ENCODE peak calls at places on chromosomes 1 and 21, in seven cellular contexts. One of them, this sample, is unnamed.

GRCh38 chr1:32907435-32907834 is 6.2 kb upstream of the TMEM54 start:
- DNase-seq in Calu3: no peak
- DNase-seq in fibroblast of pulmonary artery: peak
- DNase-seq in astrocyte of the spinal cord: no peak
- DNase-seq in PC-9: no peak
- DNase-seq in IMR-90: peak
- DNase-seq in brain microvascular endothelial cell: peak
- DNase-seq in this sample: no peak

GRCh38 chr21:44441581-44442265 is 13.6 kb upstream of the LRRC3 start:
- DNase-seq in brain microvascular endothelial cell: no peak
- DNase-seq in PC-9: no peak
- DNase-seq in fibroblast of pulmonary artery: no peak
- DNase-seq in astrocyte of the spinal cord: no peak
- DNase-seq in IMR-90: no peak
- DNase-seq in Calu3: no peak
- DNase-seq in this sample: no peak

GRCh38 chr1:3924871-3925655 is 25.0 kb upstream of the C1orf174 start:
- DNase-seq in PC-9: no peak
- DNase-seq in astrocyte of the spinal cord: no peak
- DNase-seq in brain microvascular endothelial cell: no peak
- DNase-seq in IMR-90: peak
- DNase-seq in Calu3: no peak
- DNase-seq in fibroblast of pulmonary artery: no peak
- DNase-seq in this sample: no peak

GRCh38 chr1:58739851-58740466 is 40.1 kb upstream of the MYSM1 start:
- DNase-seq in Calu3: peak
- DNase-seq in PC-9: no peak
- DNase-seq in astrocyte of the spinal cord: peak
- DNase-seq in brain microvascular endothelial cell: peak
- DNase-seq in IMR-90: peak
- DNase-seq in fibroblast of pulmonary artery: peak
- DNase-seq in this sample: no peak

GRCh38 chr21:44354775-44355771 is 1.7 kb downstream of the TRPM2 start:
- DNase-seq in IMR-90: no peak
- DNase-seq in astrocyte of the spinal cord: no peak
- DNase-seq in brain microvascular endothelial cell: no peak
- DNase-seq in Calu3: no peak
- DNase-seq in PC-9: no peak
- DNase-seq in fibroblast of pulmonary artery: no peak
- DNase-seq in this sample: no peak

GRCh38 chr1:240765732-240766363 is 153.9 kb upstream of the GREM2 start:
- DNase-seq in astrocyte of the spinal cord: peak
- DNase-seq in PC-9: peak
- DNase-seq in IMR-90: peak
- DNase-seq in Calu3: peak
- DNase-seq in fibroblast of pulmonary artery: peak
- DNase-seq in brain microvascular endothelial cell: peak
- DNase-seq in this sample: no peak

GRCh38 chr1:224052767-224053166 is 61.1 kb upstream of the FBXO28 start:
- DNase-seq in Calu3: no peak
- DNase-seq in brain microvascular endothelial cell: peak
- DNase-seq in astrocyte of the spinal cord: peak
- DNase-seq in IMR-90: peak
- DNase-seq in PC-9: no peak
- DNase-seq in fibroblast of pulmonary artery: peak
- DNase-seq in this sample: no peak

GRCh38 chr1:225437710-225438437 is 10.0 kb upstream of the LBR start:
- DNase-seq in PC-9: no peak
- DNase-seq in astrocyte of the spinal cord: peak
- DNase-seq in Calu3: peak
- DNase-seq in IMR-90: peak
- DNase-seq in fibroblast of pulmonary artery: peak
- DNase-seq in brain microvascular endothelial cell: no peak
- DNase-seq in this sample: no peak

GRCh38 chr1:218444588-218444987 is 99.5 kb downstream of the TGFB2 start:
- DNase-seq in IMR-90: no peak
- DNase-seq in PC-9: no peak
- DNase-seq in fibroblast of pulmonary artery: no peak
- DNase-seq in Calu3: no peak
- DNase-seq in brain microvascular endothelial cell: no peak
- DNase-seq in astrocyte of the spinal cord: no peak
- DNase-seq in this sample: no peak

GRCh38 chr1:246748867-246749266 is 24.7 kb downstream of the SCCPDH start:
- DNase-seq in fibroblast of pulmonary artery: no peak
- DNase-seq in brain microvascular endothelial cell: peak
- DNase-seq in Calu3: no peak
- DNase-seq in astrocyte of the spinal cord: no peak
- DNase-seq in PC-9: peak
- DNase-seq in IMR-90: no peak
- DNase-seq in this sample: no peak

GRCh38 chr1:232162001-232162400 is 467.9 kb downstream of the SIPA1L2 start:
- DNase-seq in Calu3: no peak
- DNase-seq in brain microvascular endothelial cell: no peak
- DNase-seq in IMR-90: no peak
- DNase-seq in fibroblast of pulmonary artery: no peak
- DNase-seq in astrocyte of the spinal cord: no peak
- DNase-seq in PC-9: no peak
- DNase-seq in this sample: no peak

GRCh38 chr1:165290143-165290542 is 66.4 kb downstream of the LMX1A start:
- DNase-seq in astrocyte of the spinal cord: no peak
- DNase-seq in PC-9: no peak
- DNase-seq in fibroblast of pulmonary artery: peak
- DNase-seq in brain microvascular endothelial cell: no peak
- DNase-seq in Calu3: no peak
- DNase-seq in IMR-90: no peak
- DNase-seq in this sample: no peak

GRCh38 chr1:50704126-50704525 is 255.9 kb downstream of the FAF1 start:
- DNase-seq in brain microvascular endothelial cell: peak
- DNase-seq in Calu3: peak
- DNase-seq in fibroblast of pulmonary artery: peak
- DNase-seq in astrocyte of the spinal cord: peak
- DNase-seq in PC-9: peak
- DNase-seq in IMR-90: peak
- DNase-seq in this sample: no peak

GRCh38 chr1:6127587-6128163 is 52.4 kb downstream of the CHD5 start:
- DNase-seq in fibroblast of pulmonary artery: peak
- DNase-seq in PC-9: peak
- DNase-seq in brain microvascular endothelial cell: peak
- DNase-seq in astrocyte of the spinal cord: peak
- DNase-seq in Calu3: no peak
- DNase-seq in IMR-90: peak
- DNase-seq in this sample: peak

GRCh38 chr1:155254228-155254713 is 1.0 kb downstream of the ENTREP3 start:
- DNase-seq in Calu3: no peak
- DNase-seq in astrocyte of the spinal cord: no peak
- DNase-seq in IMR-90: no peak
- DNase-seq in fibroblast of pulmonary artery: no peak
- DNase-seq in PC-9: no peak
- DNase-seq in brain microvascular endothelial cell: no peak
- DNase-seq in this sample: no peak

GRCh38 chr1:85134583-85135455 is 66.0 kb downstream of the SYDE2 start:
- DNase-seq in IMR-90: peak
- DNase-seq in astrocyte of the spinal cord: peak
- DNase-seq in Calu3: no peak
- DNase-seq in fibroblast of pulmonary artery: peak
- DNase-seq in brain microvascular endothelial cell: no peak
- DNase-seq in PC-9: peak
- DNase-seq in this sample: no peak

GRCh38 chr1:227728059-227728891 is 6.8 kb downstream of the JMJD4 start:
- DNase-seq in PC-9: peak
- DNase-seq in IMR-90: peak
- DNase-seq in astrocyte of the spinal cord: peak
- DNase-seq in Calu3: peak
- DNase-seq in brain microvascular endothelial cell: peak
- DNase-seq in fibroblast of pulmonary artery: peak
- DNase-seq in this sample: peak

GRCh38 chr1:33256701-33257387 is 552 bp downstream of the ZNF362 start:
- DNase-seq in fibroblast of pulmonary artery: peak
- DNase-seq in brain microvascular endothelial cell: peak
- DNase-seq in PC-9: peak
- DNase-seq in Calu3: peak
- DNase-seq in IMR-90: peak
- DNase-seq in astrocyte of the spinal cord: peak
- DNase-seq in this sample: no peak

GRCh38 chr21:35483267-35483666 is 434.2 kb upstream of the RUNX1 start:
- DNase-seq in fibroblast of pulmonary artery: no peak
- DNase-seq in PC-9: no peak
- DNase-seq in Calu3: no peak
- DNase-seq in brain microvascular endothelial cell: no peak
- DNase-seq in astrocyte of the spinal cord: no peak
- DNase-seq in IMR-90: no peak
- DNase-seq in this sample: no peak

GRCh38 chr1:44354268-44354839 is 703 bp downstream of the ERI3 start:
- DNase-seq in brain microvascular endothelial cell: peak
- DNase-seq in astrocyte of the spinal cord: peak
- DNase-seq in fibroblast of pulmonary artery: peak
- DNase-seq in PC-9: peak
- DNase-seq in IMR-90: peak
- DNase-seq in Calu3: no peak
- DNase-seq in this sample: no peak

GRCh38 chr1:192730206-192730605 is 78.6 kb upstream of the RGS2 start:
- DNase-seq in brain microvascular endothelial cell: no peak
- DNase-seq in fibroblast of pulmonary artery: peak
- DNase-seq in PC-9: no peak
- DNase-seq in IMR-90: peak
- DNase-seq in Calu3: no peak
- DNase-seq in astrocyte of the spinal cord: no peak
- DNase-seq in this sample: no peak

GRCh38 chr1:111976842-111977241 is 12.6 kb downstream of the KCND3 start:
- DNase-seq in fibroblast of pulmonary artery: no peak
- DNase-seq in astrocyte of the spinal cord: no peak
- DNase-seq in PC-9: no peak
- DNase-seq in IMR-90: no peak
- DNase-seq in brain microvascular endothelial cell: no peak
- DNase-seq in Calu3: no peak
- DNase-seq in this sample: no peak

GRCh38 chr1:214574598-214575411 is 23.4 kb upstream of the PTPN14 start:
- DNase-seq in IMR-90: no peak
- DNase-seq in astrocyte of the spinal cord: no peak
- DNase-seq in Calu3: no peak
- DNase-seq in fibroblast of pulmonary artery: no peak
- DNase-seq in brain microvascular endothelial cell: no peak
- DNase-seq in PC-9: no peak
- DNase-seq in this sample: no peak
- TF ChIP-seq CTCF in IMR-90: no peak
- TF ChIP-seq CTCF in astrocyte of the spinal cord: no peak
- TF ChIP-seq CTCF in Calu3: no peak
- TF ChIP-seq CTCF in fibroblast of pulmonary artery: no peak
- TF ChIP-seq CTCF in brain microvascular endothelial cell: no peak
- TF ChIP-seq CTCF in PC-9: no peak
- TF ChIP-seq CTCF in this sample: no peak

DNA sequence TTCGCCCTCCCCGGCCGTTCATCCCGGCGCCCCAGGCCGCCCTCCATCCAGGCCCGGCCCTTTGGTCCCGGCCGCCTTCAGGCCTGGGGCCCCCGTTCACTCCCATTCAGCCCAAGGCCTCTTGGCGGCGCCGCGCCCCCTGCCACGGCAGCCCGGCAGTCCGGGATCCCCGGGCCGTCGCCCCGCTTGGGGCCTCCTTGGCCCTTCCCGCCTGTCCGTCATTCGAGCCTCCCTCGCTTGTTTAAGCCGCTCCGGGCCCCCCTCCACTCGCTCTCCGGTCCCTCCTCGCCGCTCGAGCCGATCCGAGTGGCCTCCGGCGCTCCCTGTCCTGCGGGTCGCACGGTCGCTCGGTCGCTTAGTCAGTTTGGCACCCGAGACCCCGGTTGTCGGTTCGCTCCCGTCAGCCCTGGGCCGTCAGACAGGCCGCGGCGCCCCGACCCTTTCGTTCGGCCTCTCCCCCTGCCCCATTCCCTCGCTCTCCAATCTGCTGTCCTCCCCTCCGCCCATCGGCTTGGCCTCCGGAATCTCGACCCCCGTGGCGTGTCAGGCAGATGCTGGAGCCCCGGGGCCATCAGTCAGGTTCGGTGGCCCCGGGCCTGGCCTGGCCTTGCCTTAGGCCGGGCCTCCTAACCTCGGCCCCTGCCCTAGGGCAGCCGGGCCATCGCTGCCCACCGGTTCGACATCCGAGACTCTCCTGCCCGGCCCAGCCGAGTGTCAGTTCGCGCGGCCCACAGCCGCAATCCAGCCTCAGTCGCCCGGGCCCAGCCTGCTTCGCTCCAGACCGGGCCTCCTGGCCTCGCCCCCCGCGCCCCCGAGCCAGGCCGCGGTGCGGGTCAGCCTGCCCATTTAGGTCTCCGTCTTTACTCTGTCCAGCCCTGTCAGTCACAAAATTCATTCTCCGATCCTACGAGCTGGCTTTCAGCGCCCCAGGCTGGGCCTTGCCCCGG is 1.1 kb downstream of the LRRC41 start:
- DNase-seq in Calu3: peak
- DNase-seq in fibroblast of pulmonary artery: peak
- DNase-seq in PC-9: peak
- DNase-seq in IMR-90: peak
- DNase-seq in brain microvascular endothelial cell: peak
- DNase-seq in astrocyte of the spinal cord: peak
- DNase-seq in this sample: no peak
- TF ChIP-seq CTCF in Calu3: no peak
- TF ChIP-seq CTCF in fibroblast of pulmonary artery: no peak
- TF ChIP-seq CTCF in PC-9: no peak
- TF ChIP-seq CTCF in IMR-90: peak
- TF ChIP-seq CTCF in brain microvascular endothelial cell: peak
- TF ChIP-seq CTCF in astrocyte of the spinal cord: peak
- TF ChIP-seq CTCF in this sample: no peak

GRCh38 chr1:27233677-27234053 is 767 bp upstream of the WDTC1 start:
- DNase-seq in PC-9: no peak
- DNase-seq in fibroblast of pulmonary artery: no peak
- DNase-seq in brain microvascular endothelial cell: no peak
- DNase-seq in Calu3: no peak
- DNase-seq in astrocyte of the spinal cord: no peak
- DNase-seq in IMR-90: no peak
- DNase-seq in this sample: no peak
- TF ChIP-seq CTCF in PC-9: no peak
- TF ChIP-seq CTCF in fibroblast of pulmonary artery: no peak
- TF ChIP-seq CTCF in brain microvascular endothelial cell: no peak
- TF ChIP-seq CTCF in Calu3: no peak
- TF ChIP-seq CTCF in astrocyte of the spinal cord: no peak
- TF ChIP-seq CTCF in IMR-90: no peak
- TF ChIP-seq CTCF in this sample: no peak

GRCh38 chr1:185699874-185700273 is 34.3 kb upstream of the HMCN1 start:
- DNase-seq in IMR-90: no peak
- DNase-seq in fibroblast of pulmonary artery: no peak
- DNase-seq in astrocyte of the spinal cord: no peak
- DNase-seq in Calu3: no peak
- DNase-seq in brain microvascular endothelial cell: no peak
- DNase-seq in PC-9: no peak
- DNase-seq in this sample: no peak

GRCh38 chr1:185696419-185697150 is 37.6 kb upstream of the HMCN1 start:
- DNase-seq in PC-9: no peak
- DNase-seq in brain microvascular endothelial cell: no peak
- DNase-seq in astrocyte of the spinal cord: no peak
- DNase-seq in fibroblast of pulmonary artery: no peak
- DNase-seq in IMR-90: no peak
- DNase-seq in Calu3: no peak
- DNase-seq in this sample: no peak

GRCh38 chr1:185693654-185694053 is 40.5 kb upstream of the HMCN1 start:
- DNase-seq in PC-9: no peak
- DNase-seq in Calu3: no peak
- DNase-seq in astrocyte of the spinal cord: no peak
- DNase-seq in brain microvascular endothelial cell: no peak
- DNase-seq in IMR-90: no peak
- DNase-seq in fibroblast of pulmonary artery: no peak
- DNase-seq in this sample: no peak

GRCh38 chr1:185694081-185694480 is 40.1 kb upstream of the HMCN1 start:
- DNase-seq in Calu3: no peak
- DNase-seq in brain microvascular endothelial cell: peak
- DNase-seq in PC-9: no peak
- DNase-seq in IMR-90: no peak
- DNase-seq in fibroblast of pulmonary artery: no peak
- DNase-seq in astrocyte of the spinal cord: no peak
- DNase-seq in this sample: no peak

GRCh38 chr1:185695299-185695698 is 38.9 kb upstream of the HMCN1 start:
- DNase-seq in Calu3: no peak
- DNase-seq in astrocyte of the spinal cord: no peak
- DNase-seq in brain microvascular endothelial cell: no peak
- DNase-seq in IMR-90: no peak
- DNase-seq in PC-9: no peak
- DNase-seq in fibroblast of pulmonary artery: no peak
- DNase-seq in this sample: no peak
- TF ChIP-seq CTCF in Calu3: peak
- TF ChIP-seq CTCF in astrocyte of the spinal cord: peak
- TF ChIP-seq CTCF in brain microvascular endothelial cell: no peak
- TF ChIP-seq CTCF in IMR-90: peak
- TF ChIP-seq CTCF in PC-9: peak
- TF ChIP-seq CTCF in fibroblast of pulmonary artery: no peak
- TF ChIP-seq CTCF in this sample: no peak

This sample was measured in omental fat pad.